ENCODE peak calls at places on chromosomes 13 and 19, in four cellular contexts. O is MCF 10A, H is GM12865, D is lower leg skin. M is an unnamed sample.

GRCh38 chr19:3175761-3176714 is 2.5 kb upstream of the S1PR4 start:
- DNase-seq in O (peak), H (peak), D (no peak), M (no peak)

GRCh38 chr19:39352549-39353285 is 10.5 kb downstream of the SAMD4B start:
- DNase-seq in O (no peak), H (no peak), D (no peak), M (no peak)

GRCh38 chr13:92843549-92843948 is 383.1 kb upstream of the GPC6 start:
- DNase-seq in O (peak), H (peak), D (no peak), M (no peak)

GRCh38 chr19:46604781-46605355 is 3.7 kb downstream of the CALM3 start:
- DNase-seq in O (no peak), H (no peak), D (peak), M (peak)

GRCh38 chr13:80612804-80613203 is 271.9 kb upstream of the SPRY2 start:
- DNase-seq in O (no peak), H (no peak), D (no peak), M (no peak)

GRCh38 chr13:32125221-32125621 is 93.6 kb downstream of the FRY start:
- DNase-seq in O (peak), H (no peak), D (no peak), M (peak)

GRCh38 chr19:47701717-47702552 is 11.3 kb upstream of the EHD2 start:
- DNase-seq in O (no peak), H (no peak), D (no peak), M (peak)

GRCh38 chr19:38667552-38668205 is 20.2 kb downstream of the ACTN4 start:
- DNase-seq in O (peak), H (no peak), D (no peak), M (no peak)

GRCh38 chr13:110047511-110047910 is 259.4 kb downstream of the COL4A1 start:
- DNase-seq in O (no peak), H (no peak), D (no peak), M (peak)

GRCh38 chr19:12200020-12200419 is 37.1 kb downstream of the ZNF136 start:
- DNase-seq in O (no peak), H (no peak), D (no peak), M (no peak)

GRCh38 chr19:12194827-12195500 is 32.1 kb downstream of the ZNF136 start:
- DNase-seq in O (no peak), H (no peak), D (peak), M (peak)

GRCh38 chr19:12198136-12198535 is 35.2 kb downstream of the ZNF136 start:
- DNase-seq in O (no peak), H (no peak), D (no peak), M (no peak)

DNA sequence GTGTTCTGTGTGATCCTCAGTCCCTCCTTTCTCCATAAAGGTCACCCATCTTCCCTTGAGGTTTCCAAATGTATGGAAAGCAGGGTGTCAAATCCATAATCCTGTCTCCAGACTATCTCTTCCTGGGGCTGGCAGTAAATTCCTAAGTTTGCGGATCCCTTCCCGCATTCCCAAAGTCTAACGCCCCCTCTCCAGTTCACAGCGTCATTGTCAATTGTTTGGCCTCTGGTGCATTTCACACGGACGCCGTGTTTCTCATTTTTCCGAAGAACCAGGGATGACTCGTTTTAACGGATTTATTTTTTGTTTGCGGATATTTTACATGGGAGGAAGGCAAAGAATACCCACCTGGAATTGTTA is 32.6 kb downstream of the ZNF136 start:
- DNase-seq in O (no peak), H (no peak), D (no peak), M (no peak)
- TF ChIP-seq CTCF in O (no peak), H (no peak), D (no peak), M (no peak)

DNA sequence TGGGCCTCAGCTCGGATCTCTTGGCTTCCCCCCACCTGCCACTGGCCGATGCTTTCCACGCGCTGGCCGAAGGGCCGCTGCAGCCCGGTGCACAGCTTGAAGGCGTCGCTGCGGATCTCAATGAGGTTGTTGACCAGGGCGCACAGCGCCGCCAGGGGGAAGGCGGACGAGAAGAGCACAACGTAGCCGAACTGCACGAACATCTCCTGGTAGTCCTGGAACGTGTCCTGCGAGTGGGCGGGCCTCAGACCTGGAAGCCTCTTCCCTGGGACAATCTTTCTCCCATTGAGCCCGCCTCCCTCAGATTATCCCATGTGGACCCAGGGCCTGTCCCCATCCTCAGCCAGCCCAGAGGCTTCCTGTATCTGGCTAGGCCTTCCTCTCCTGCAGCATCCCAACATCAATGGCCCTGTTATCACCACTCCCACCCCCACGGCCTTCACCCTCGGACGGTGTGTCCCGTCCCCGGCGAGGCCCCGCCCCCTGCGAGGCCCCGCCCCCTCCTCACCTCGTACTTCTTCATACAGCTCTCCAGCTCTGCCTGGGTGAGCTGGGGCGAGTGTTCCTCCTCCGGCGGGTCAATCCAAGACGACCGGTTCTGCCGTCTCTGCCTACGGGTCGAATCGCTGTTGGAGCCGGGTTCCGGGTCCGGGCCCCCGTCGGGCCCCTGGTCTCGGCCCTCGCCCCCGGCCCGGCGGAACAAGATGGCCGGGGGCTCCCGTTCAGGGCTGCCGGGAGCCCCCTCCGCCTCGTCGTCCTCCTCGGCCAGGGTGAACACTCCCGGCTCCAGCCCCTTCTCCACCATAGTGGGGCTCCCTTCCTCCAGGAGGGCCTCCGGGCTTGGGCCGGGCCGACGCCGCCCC is 6.8 kb downstream of the ANO8 start:
- DNase-seq in O (no peak), H (peak), D (no peak), M (no peak)
- TF ChIP-seq CTCF in O (no peak), H (no peak), D (no peak), M (no peak)

GRCh38 chr19:53945998-53946397 is 16.7 kb upstream of the CACNG8 start:
- DNase-seq in O (no peak), H (no peak), D (no peak), M (no peak)

GRCh38 chr19:53944416-53944815 is 18.3 kb upstream of the CACNG8 start:
- DNase-seq in O (no peak), H (no peak), D (no peak), M (no peak)

GRCh38 chr19:53945441-53945840 is 17.3 kb upstream of the CACNG8 start:
- DNase-seq in O (peak), H (no peak), D (no peak), M (no peak)

GRCh38 chr19:53944933-53945332 is 17.8 kb upstream of the CACNG8 start:
- DNase-seq in O (no peak), H (no peak), D (no peak), M (no peak)

DNA sequence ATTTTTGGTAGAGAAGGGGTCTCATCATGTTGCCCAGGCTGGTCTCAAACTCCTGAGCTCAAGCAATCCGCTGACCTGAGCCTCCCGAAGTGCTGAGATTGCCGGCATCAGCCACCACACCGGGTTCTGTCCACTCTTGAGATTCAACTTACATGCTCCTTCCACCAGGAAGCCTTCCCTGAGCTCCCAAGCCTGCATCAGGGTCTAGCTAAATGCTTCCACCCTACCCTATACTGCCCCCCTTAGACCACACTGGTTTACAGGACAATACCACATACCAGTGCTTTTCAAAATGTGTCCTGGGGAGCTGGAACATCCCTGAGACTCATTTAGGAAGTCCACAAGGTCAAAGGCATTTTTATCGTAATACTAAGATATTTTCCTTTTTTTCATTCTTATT is 15.1 kb upstream of the CACNG8 start:
- DNase-seq in O (peak), H (no peak), D (no peak), M (no peak)
- TF ChIP-seq CTCF in O (no peak), H (no peak), D (no peak), M (no peak)

GRCh38 chr19:35249848-35250711 is 1.3 kb downstream of the LSR start:
- DNase-seq in O (no peak), H (no peak), D (peak), M (no peak)

GRCh38 chr19:35249146-35249847 is 495 bp downstream of the LSR start:
- DNase-seq in O (peak), H (no peak), D (peak), M (no peak)

GRCh38 chr19:35246466-35247096 is 2.2 kb upstream of the LSR start:
- DNase-seq in O (no peak), H (no peak), D (no peak), M (no peak)

GRCh38 chr19:35247526-35248309 is 1.1 kb upstream of the LSR start:
- DNase-seq in O (peak), H (peak), D (peak), M (no peak)

GRCh38 chr19:35248310-35249145 is at the start of gene LSR:
- DNase-seq in O (peak), H (peak), D (peak), M (no peak)
- TF ChIP-seq CTCF in O (no peak), H (no peak), D (no peak), M (no peak)

M was measured in tibial artery.